ENCODE peak calls at places on chromosomes 12 and 14, in six cellular contexts. Z is cardiac fibroblast; O is thyroid gland; P is NCI-H1105 treated with DMSO at 0.1 percent for 48 hours; S is heart left ventricle; U is activated CD4-positive, alpha-beta memory T cell treated with anti-CD3 and anti-CD28 coated beads for 36 hours. H is an unnamed sample.

GRCh38 chr12:115638753-115639666 is 638.5 kb downstream of the MED13L start:
- DNase-seq in S (no peak), Z (no peak), P (no peak), U (no peak), O (no peak), H (no peak)

GRCh38 chr14:88695873-88696272 is 96.9 kb downstream of the EML5 start:
- DNase-seq in U (no peak), S (no peak), Z (no peak), P (no peak), O (no peak), H (no peak)

GRCh38 chr12:131202592-131203378 is 249.1 kb downstream of the ADGRD1 start:
- DNase-seq in S (no peak), U (no peak), Z (no peak), P (no peak), O (no peak), H (no peak)

GRCh38 chr14:91108941-91109611 is 4.8 kb upstream of the DGLUCY start:
- DNase-seq in P (no peak), O (peak; percentile 61), U (peak; percentile 65), S (no peak), Z (peak; percentile 92), H (peak; percentile 58)

GRCh38 chr12:12210983-12211382 is 55.9 kb downstream of the LRP6 start:
- DNase-seq in S (no peak), P (no peak), U (peak; percentile 40), O (no peak), Z (no peak), H (no peak)

GRCh38 chr14:105413542-105413886 is 6.1 kb upstream of the MTA1 start:
- DNase-seq in Z (no peak), O (no peak), S (no peak), U (no peak), P (no peak), H (no peak)

GRCh38 chr12:16609140-16609539 is 3.2 kb upstream of the LMO3 start:
- DNase-seq in P (peak; percentile 11), O (no peak), U (no peak), S (no peak), Z (peak; percentile 28), H (no peak)

GRCh38 chr12:122368361-122369073 is 54.0 kb downstream of the CLIP1 start:
- DNase-seq in Z (peak; percentile 75), U (no peak), S (no peak), P (peak; percentile 28), O (peak; percentile 30), H (no peak)

GRCh38 chr12:9096563-9097176 is 19.0 kb downstream of the A2M start:
- DNase-seq in O (no peak), S (no peak), P (no peak), Z (no peak), U (no peak), H (no peak)

GRCh38 chr14:88016768-88017167 is 11.8 kb downstream of the GPR65 start:
- DNase-seq in P (no peak), U (no peak), O (no peak), Z (no peak), S (no peak), H (no peak)

GRCh38 chr14:103847439-103847953 is at the start of gene PPP1R13B:
- DNase-seq in O (peak; percentile 94), U (peak; percentile 94), S (peak; percentile 95), P (peak; percentile 87), Z (peak; percentile 80), H (peak; percentile 93)

GRCh38 chr14:91114079-91115065 is 499 bp downstream of the DGLUCY start:
- DNase-seq in U (peak; percentile 81), O (peak; percentile 73), P (peak; percentile 51), Z (peak; percentile 82), S (peak; percentile 63), H (peak; percentile 72)

GRCh38 chr12:12392428-12392827 is 35.5 kb downstream of the BORCS5 start:
- DNase-seq in S (no peak), Z (no peak), U (no peak), O (no peak), P (no peak), H (no peak)

GRCh38 chr14:51593397-51593796 is 58.3 kb upstream of the FRMD6 start:
- DNase-seq in O (no peak), U (no peak), Z (peak; percentile 64), S (no peak), P (no peak), H (no peak)

GRCh38 chr14:23545740-23546411 is 5.7 kb downstream of the ZFHX2 start:
- DNase-seq in P (no peak), S (no peak), O (no peak), Z (no peak), U (no peak), H (no peak)

GRCh38 chr14:63752449-63753169 is 24.7 kb upstream of the SGPP1 start:
- DNase-seq in U (peak; percentile 22), O (no peak), P (no peak), S (peak; percentile 19), Z (peak; percentile 79), H (no peak)

GRCh38 chr12:57162541-57163125 is 15.2 kb upstream of the LRP1-AS start:
- DNase-seq in Z (no peak), S (no peak), U (no peak), O (no peak), P (no peak), H (no peak)

GRCh38 chr12:89875225-89875624 is 166.6 kb upstream of the ATP2B1 start:
- DNase-seq in Z (no peak), U (no peak), P (no peak), O (no peak), S (no peak), H (no peak)

GRCh38 chr12:132600048-132601032 is 10.0 kb downstream of the LRCOL1 start:
- DNase-seq in Z (peak; percentile 75), U (peak; percentile 62), O (peak; percentile 79), P (no peak), S (peak; percentile 62), H (peak; percentile 62)

GRCh38 chr12:75438052-75438754 is 42.4 kb upstream of the GLIPR1 start:
- DNase-seq in S (no peak), U (peak; percentile 41), O (no peak), Z (no peak), P (no peak), H (no peak)

GRCh38 chr12:3743803-3744202 is 9.1 kb downstream of the CRACR2A start:
- DNase-seq in P (no peak), O (no peak), Z (peak; percentile 74), S (no peak), U (peak; percentile 72), H (peak; percentile 42)

GRCh38 chr14:74698471-74698870 is 14.4 kb downstream of the AREL1 start:
- DNase-seq in S (no peak), Z (no peak), O (no peak), U (no peak), P (no peak), H (no peak)

GRCh38 chr14:105439710-105440553 is 20.3 kb downstream of the MTA1 start:
- DNase-seq in O (no peak), P (no peak), Z (no peak), U (no peak), S (no peak), H (no peak)

GRCh38 chr14:72451081-72451972 is 442.6 kb downstream of the DPF3 start:
- DNase-seq in O (no peak), S (no peak), Z (no peak), U (peak; percentile 72), P (peak; percentile 42), H (no peak)

GRCh38 chr14:34895277-34895676 is 20.1 kb upstream of the BAZ1A start:
- DNase-seq in O (no peak), Z (no peak), S (no peak), U (no peak), P (no peak), H (no peak)

GRCh38 chr12:46522141-46522540 is 149.6 kb upstream of the SLC38A2 start:
- DNase-seq in Z (peak; percentile 16), P (peak; percentile 14), O (no peak), U (no peak), S (no peak), H (no peak)

GRCh38 chr14:99378782-99379214 is 101.9 kb downstream of the SETD3 start:
- DNase-seq in P (peak; percentile 15), Z (peak; percentile 57), O (no peak), U (no peak), S (no peak), H (no peak)

GRCh38 chr14:90582166-90582565 is 185.3 kb downstream of the CALM1 start:
- DNase-seq in U (no peak), P (no peak), Z (no peak), O (no peak), S (no peak), H (no peak)

GRCh38 chr14:102941419-102942011 is 19.1 kb downstream of the AMN start:
- DNase-seq in O (no peak), S (no peak), Z (no peak), P (no peak), U (no peak), H (no peak)

GRCh38 chr12:7354521-7354920 is 50.6 kb downstream of the ACSM4 start:
- DNase-seq in U (no peak), P (no peak), Z (peak; percentile 25), O (no peak), S (no peak), H (no peak)

GRCh38 chr12:93788853-93789252 is 111.7 kb downstream of the CRADD start:
- DNase-seq in O (no peak), S (no peak), Z (no peak), P (no peak), U (no peak), H (no peak)

GRCh38 chr12:113437729-113438100 is 15.5 kb downstream of the SDSL start:
- DNase-seq in U (no peak), Z (no peak), S (no peak), P (no peak), O (no peak), H (no peak)

GRCh38 chr12:84497819-84498218 is 414.8 kb downstream of the SLC6A15 start:
- DNase-seq in P (peak; percentile 12), U (no peak), Z (no peak), S (no peak), O (no peak), H (no peak)

GRCh38 chr14:95993768-95994592 is 45.2 kb upstream of the C14orf132 start:
- DNase-seq in S (peak; percentile 8), P (peak; percentile 83), O (peak; percentile 20), U (peak; percentile 13), Z (peak; percentile 67), H (peak; percentile 37)

GRCh38 chr12:67647547-67648305 is 819 bp upstream of the DYRK2 start:
- DNase-seq in O (peak; percentile 71), U (peak; percentile 57), P (peak; percentile 75), S (peak; percentile 85), Z (peak; percentile 86), H (peak; percentile 73)

GRCh38 chr12:120227233-120228040 is 26.5 kb upstream of the RPLP0 start:
- DNase-seq in P (no peak), U (no peak), O (no peak), S (no peak), Z (no peak), H (no peak)

GRCh38 chr14:94129758-94130414 is 482 bp upstream of the IFI27L2 start:
- DNase-seq in P (peak; percentile 72), U (peak; percentile 52), O (peak; percentile 41), Z (peak; percentile 70), S (peak; percentile 62), H (no peak)

GRCh38 chr12:125162489-125163028 is 97.3 kb downstream of the AACS start:
- DNase-seq in Z (no peak), U (no peak), S (no peak), O (no peak), P (no peak), H (no peak)

GRCh38 chr14:55430024-55430690 is 10.3 kb downstream of the TBPL2 start:
- DNase-seq in Z (peak; percentile 87), P (peak; percentile 67), O (peak; percentile 64), U (peak; percentile 24), S (peak; percentile 37), H (peak; percentile 71)

GRCh38 chr12:50614167-50614762 is 109.5 kb downstream of the DIP2B start:
- DNase-seq in S (no peak), Z (peak; percentile 73), P (no peak), O (no peak), U (no peak), H (no peak)